ENCODE peak calls at places on chromosomes 5 and 9, in four cellular contexts. One of them, this sample, is unnamed.

GRCh38 chr5:111197523-111197922 is 26.7 kb upstream of the CAMK4 start:
- DNase-seq in fibroblast of mammary gland: peak; percentile 10
- DNase-seq in endothelial cell of umbilical vein: no peak
- DNase-seq in CD8-positive, alpha-beta T cell: no peak
- DNase-seq in this sample: peak; percentile 52

GRCh38 chr5:165457854-165458481 is 1952.5 kb downstream of the MAT2B start:
- DNase-seq in fibroblast of mammary gland: peak; percentile 66
- DNase-seq in endothelial cell of umbilical vein: peak; percentile 45
- DNase-seq in CD8-positive, alpha-beta T cell: no peak
- DNase-seq in this sample: peak; percentile 52

GRCh38 chr5:111755942-111756353 is 1.0 kb downstream of the NREP start:
- DNase-seq in fibroblast of mammary gland: peak; percentile 56
- DNase-seq in CD8-positive, alpha-beta T cell: no peak
- DNase-seq in endothelial cell of umbilical vein: peak; percentile 71
- DNase-seq in this sample: no peak

GRCh38 chr9:115220339-115221009 is 102.5 kb upstream of the TNC start:
- DNase-seq in CD8-positive, alpha-beta T cell: no peak
- DNase-seq in fibroblast of mammary gland: no peak
- DNase-seq in endothelial cell of umbilical vein: no peak
- DNase-seq in this sample: no peak

GRCh38 chr5:52770287-52770939 is 17.3 kb upstream of the ITGA1 start:
- DNase-seq in endothelial cell of umbilical vein: no peak
- DNase-seq in fibroblast of mammary gland: no peak
- DNase-seq in CD8-positive, alpha-beta T cell: no peak
- DNase-seq in this sample: no peak

GRCh38 chr9:78298046-78298511 is 1.2 kb downstream of the PSAT1 start:
- DNase-seq in endothelial cell of umbilical vein: peak; percentile 10
- DNase-seq in fibroblast of mammary gland: peak; percentile 10
- DNase-seq in CD8-positive, alpha-beta T cell: no peak
- DNase-seq in this sample: peak; percentile 73

GRCh38 chr5:55440188-55440646 is 94.5 kb downstream of the PLPP1 start:
- DNase-seq in fibroblast of mammary gland: peak; percentile 83
- DNase-seq in endothelial cell of umbilical vein: no peak
- DNase-seq in CD8-positive, alpha-beta T cell: no peak
- DNase-seq in this sample: no peak

GRCh38 chr9:129709471-129710460 is 43.1 kb downstream of the PTGES start:
- DNase-seq in fibroblast of mammary gland: no peak
- DNase-seq in endothelial cell of umbilical vein: no peak
- DNase-seq in CD8-positive, alpha-beta T cell: no peak
- DNase-seq in this sample: no peak

GRCh38 chr9:120435066-120435465 is 144.9 kb downstream of the CDK5RAP2 start:
- DNase-seq in CD8-positive, alpha-beta T cell: no peak
- DNase-seq in fibroblast of mammary gland: peak; percentile 64
- DNase-seq in endothelial cell of umbilical vein: no peak
- DNase-seq in this sample: no peak

GRCh38 chr9:36424289-36425055 is 24.4 kb upstream of the RNF38 start:
- DNase-seq in endothelial cell of umbilical vein: no peak
- DNase-seq in fibroblast of mammary gland: no peak
- DNase-seq in CD8-positive, alpha-beta T cell: no peak
- DNase-seq in this sample: no peak

GRCh38 chr9:113879906-113880305 is 3.8 kb downstream of the ZNF618 start:
- DNase-seq in fibroblast of mammary gland: peak; percentile 89
- DNase-seq in CD8-positive, alpha-beta T cell: no peak
- DNase-seq in endothelial cell of umbilical vein: peak; percentile 69
- DNase-seq in this sample: no peak

GRCh38 chr9:29830815-29831214 is 2257.5 kb upstream of the C9orf72 start:
- DNase-seq in CD8-positive, alpha-beta T cell: no peak
- DNase-seq in fibroblast of mammary gland: peak; percentile 9
- DNase-seq in endothelial cell of umbilical vein: no peak
- DNase-seq in this sample: peak; percentile 82

GRCh38 chr5:154287136-154287535 is 96.6 kb downstream of the GALNT10 start:
- DNase-seq in fibroblast of mammary gland: peak; percentile 63
- DNase-seq in CD8-positive, alpha-beta T cell: no peak
- DNase-seq in endothelial cell of umbilical vein: peak; percentile 95
- DNase-seq in this sample: peak; percentile 74

GRCh38 chr9:3008091-3008490 is 164.2 kb upstream of the PUM3 start:
- DNase-seq in fibroblast of mammary gland: no peak
- DNase-seq in CD8-positive, alpha-beta T cell: no peak
- DNase-seq in endothelial cell of umbilical vein: no peak
- DNase-seq in this sample: no peak

GRCh38 chr5:34538026-34538672 is 118.0 kb upstream of the RAI14 start:
- DNase-seq in endothelial cell of umbilical vein: no peak
- DNase-seq in fibroblast of mammary gland: peak; percentile 48
- DNase-seq in CD8-positive, alpha-beta T cell: no peak
- DNase-seq in this sample: peak; percentile 71

GRCh38 chr9:113349434-113350337 is at the start of gene BSPRY:
- DNase-seq in endothelial cell of umbilical vein: no peak
- DNase-seq in fibroblast of mammary gland: no peak
- DNase-seq in CD8-positive, alpha-beta T cell: no peak
- DNase-seq in this sample: peak; percentile 78

GRCh38 chr5:107199756-107200155 is 471.0 kb downstream of the EFNA5 start:
- DNase-seq in endothelial cell of umbilical vein: no peak
- DNase-seq in fibroblast of mammary gland: no peak
- DNase-seq in CD8-positive, alpha-beta T cell: no peak
- DNase-seq in this sample: no peak

GRCh38 chr5:34685485-34686197 is 29.5 kb downstream of the RAI14 start:
- DNase-seq in endothelial cell of umbilical vein: peak; percentile 55
- DNase-seq in fibroblast of mammary gland: peak; percentile 83
- DNase-seq in CD8-positive, alpha-beta T cell: no peak
- DNase-seq in this sample: peak; percentile 75

GRCh38 chr5:43041669-43042175 is 1.6 kb upstream of the ANXA2R start:
- DNase-seq in fibroblast of mammary gland: peak; percentile 89
- DNase-seq in endothelial cell of umbilical vein: peak; percentile 89
- DNase-seq in CD8-positive, alpha-beta T cell: no peak
- DNase-seq in this sample: no peak

GRCh38 chr9:79562749-79563386 is 8.9 kb upstream of the TLE4 start:
- DNase-seq in endothelial cell of umbilical vein: peak; percentile 59
- DNase-seq in fibroblast of mammary gland: no peak
- DNase-seq in CD8-positive, alpha-beta T cell: no peak
- DNase-seq in this sample: no peak

GRCh38 chr5:1663186-1663585 is 136.5 kb downstream of the MRPL36 start:
- DNase-seq in fibroblast of mammary gland: no peak
- DNase-seq in endothelial cell of umbilical vein: no peak
- DNase-seq in CD8-positive, alpha-beta T cell: no peak
- DNase-seq in this sample: no peak

GRCh38 chr9:20611751-20612287 is 10.5 kb downstream of the MLLT3 start:
- DNase-seq in endothelial cell of umbilical vein: peak; percentile 70
- DNase-seq in fibroblast of mammary gland: peak; percentile 77
- DNase-seq in CD8-positive, alpha-beta T cell: no peak
- DNase-seq in this sample: no peak

GRCh38 chr5:20469792-20470191 is 481.8 kb upstream of the CDH18 start:
- DNase-seq in endothelial cell of umbilical vein: no peak
- DNase-seq in fibroblast of mammary gland: no peak
- DNase-seq in CD8-positive, alpha-beta T cell: no peak
- DNase-seq in this sample: no peak

GRCh38 chr5:151448038-151448985 is 909 bp downstream of the SLC36A1 start:
- DNase-seq in CD8-positive, alpha-beta T cell: no peak
- DNase-seq in endothelial cell of umbilical vein: peak; percentile 44
- DNase-seq in fibroblast of mammary gland: peak; percentile 8
- DNase-seq in this sample: peak; percentile 84

GRCh38 chr9:21070171-21070571 is 7.6 kb downstream of the IFNB1 start:
- DNase-seq in fibroblast of mammary gland: peak; percentile 94
- DNase-seq in endothelial cell of umbilical vein: peak; percentile 97
- DNase-seq in CD8-positive, alpha-beta T cell: no peak
- DNase-seq in this sample: peak; percentile 67

GRCh38 chr9:87292449-87293191 is 205.0 kb upstream of the DAPK1 start:
- DNase-seq in fibroblast of mammary gland: peak; percentile 54
- DNase-seq in CD8-positive, alpha-beta T cell: no peak
- DNase-seq in endothelial cell of umbilical vein: no peak
- DNase-seq in this sample: no peak

GRCh38 chr9:136631038-136632000 is 31.4 kb upstream of the EGFL7 start:
- DNase-seq in CD8-positive, alpha-beta T cell: peak; percentile 68
- DNase-seq in endothelial cell of umbilical vein: peak; percentile 74
- DNase-seq in fibroblast of mammary gland: peak; percentile 78
- DNase-seq in this sample: peak; percentile 92
- TF ChIP-seq CTCF in CD8-positive, alpha-beta T cell: peak; percentile 81
- TF ChIP-seq CTCF in endothelial cell of umbilical vein: peak; percentile 86
- TF ChIP-seq CTCF in fibroblast of mammary gland: peak; percentile 76
- TF ChIP-seq CTCF in this sample: peak; percentile 87

GRCh38 chr9:117622347-117622746 is 81.9 kb upstream of the TLR4 start:
- DNase-seq in CD8-positive, alpha-beta T cell: no peak
- DNase-seq in fibroblast of mammary gland: no peak
- DNase-seq in endothelial cell of umbilical vein: peak; percentile 11
- DNase-seq in this sample: no peak
- TF ChIP-seq CTCF in CD8-positive, alpha-beta T cell: no peak
- TF ChIP-seq CTCF in fibroblast of mammary gland: no peak
- TF ChIP-seq CTCF in endothelial cell of umbilical vein: no peak
- TF ChIP-seq CTCF in this sample: peak; percentile 80

GRCh38 chr5:176740131-176740701 is 70.1 kb upstream of the UNC5A start:
- DNase-seq in endothelial cell of umbilical vein: no peak
- DNase-seq in fibroblast of mammary gland: no peak
- DNase-seq in CD8-positive, alpha-beta T cell: no peak
- DNase-seq in this sample: peak; percentile 47
- TF ChIP-seq CTCF in endothelial cell of umbilical vein: no peak
- TF ChIP-seq CTCF in fibroblast of mammary gland: no peak
- TF ChIP-seq CTCF in CD8-positive, alpha-beta T cell: no peak
- TF ChIP-seq CTCF in this sample: no peak

GRCh38 chr5:103256178-103256577 is 2.4 kb upstream of the MACIR start:
- DNase-seq in endothelial cell of umbilical vein: no peak
- DNase-seq in CD8-positive, alpha-beta T cell: no peak
- DNase-seq in fibroblast of mammary gland: no peak
- DNase-seq in this sample: no peak
- TF ChIP-seq CTCF in endothelial cell of umbilical vein: no peak
- TF ChIP-seq CTCF in CD8-positive, alpha-beta T cell: no peak
- TF ChIP-seq CTCF in fibroblast of mammary gland: no peak
- TF ChIP-seq CTCF in this sample: peak; percentile 52

GRCh38 chr5:71839049-71839834 is 120.2 kb downstream of the CARTPT start:
- DNase-seq in endothelial cell of umbilical vein: no peak
- DNase-seq in CD8-positive, alpha-beta T cell: no peak
- DNase-seq in fibroblast of mammary gland: no peak
- DNase-seq in this sample: no peak
- TF ChIP-seq CTCF in endothelial cell of umbilical vein: no peak
- TF ChIP-seq CTCF in CD8-positive, alpha-beta T cell: no peak
- TF ChIP-seq CTCF in fibroblast of mammary gland: no peak
- TF ChIP-seq CTCF in this sample: no peak

GRCh38 chr5:308672-309271 is 12.7 kb upstream of the AHRR start:
- DNase-seq in CD8-positive, alpha-beta T cell: no peak
- DNase-seq in fibroblast of mammary gland: peak; percentile 49
- DNase-seq in endothelial cell of umbilical vein: no peak
- DNase-seq in this sample: no peak
- TF ChIP-seq CTCF in CD8-positive, alpha-beta T cell: no peak
- TF ChIP-seq CTCF in fibroblast of mammary gland: peak; percentile 40
- TF ChIP-seq CTCF in endothelial cell of umbilical vein: peak; percentile 17
- TF ChIP-seq CTCF in this sample: peak; percentile 65

GRCh38 chr5:135204151-135204600 is 170.1 kb upstream of the PITX1 start:
- DNase-seq in endothelial cell of umbilical vein: peak; percentile 5
- DNase-seq in CD8-positive, alpha-beta T cell: no peak
- DNase-seq in fibroblast of mammary gland: no peak
- DNase-seq in this sample: no peak
- TF ChIP-seq CTCF in endothelial cell of umbilical vein: peak; percentile 27
- TF ChIP-seq CTCF in CD8-positive, alpha-beta T cell: no peak
- TF ChIP-seq CTCF in fibroblast of mammary gland: peak; percentile 46
- TF ChIP-seq CTCF in this sample: peak; percentile 78

GRCh38 chr5:64971538-64971937 is 202.8 kb downstream of the CWC27 start:
- DNase-seq in CD8-positive, alpha-beta T cell: no peak
- DNase-seq in endothelial cell of umbilical vein: peak; percentile 3
- DNase-seq in fibroblast of mammary gland: peak; percentile 42
- DNase-seq in this sample: no peak

GRCh38 chr5:64977779-64978178 is 209.0 kb downstream of the CWC27 start:
- DNase-seq in CD8-positive, alpha-beta T cell: no peak
- DNase-seq in fibroblast of mammary gland: peak; percentile 86
- DNase-seq in endothelial cell of umbilical vein: no peak
- DNase-seq in this sample: no peak

GRCh38 chr5:64972591-64972990 is 203.9 kb downstream of the CWC27 start:
- DNase-seq in endothelial cell of umbilical vein: peak; percentile 3
- DNase-seq in fibroblast of mammary gland: peak; percentile 39
- DNase-seq in CD8-positive, alpha-beta T cell: no peak
- DNase-seq in this sample: no peak

GRCh38 chr5:64971990-64972389 is 203.3 kb downstream of the CWC27 start:
- DNase-seq in fibroblast of mammary gland: no peak
- DNase-seq in CD8-positive, alpha-beta T cell: no peak
- DNase-seq in endothelial cell of umbilical vein: no peak
- DNase-seq in this sample: no peak

GRCh38 chr5:64973226-64973625 is 204.5 kb downstream of the CWC27 start:
- DNase-seq in CD8-positive, alpha-beta T cell: no peak
- DNase-seq in fibroblast of mammary gland: no peak
- DNase-seq in endothelial cell of umbilical vein: no peak
- DNase-seq in this sample: no peak
- TF ChIP-seq CTCF in CD8-positive, alpha-beta T cell: no peak
- TF ChIP-seq CTCF in fibroblast of mammary gland: no peak
- TF ChIP-seq CTCF in endothelial cell of umbilical vein: no peak
- TF ChIP-seq CTCF in this sample: no peak

DNA sequence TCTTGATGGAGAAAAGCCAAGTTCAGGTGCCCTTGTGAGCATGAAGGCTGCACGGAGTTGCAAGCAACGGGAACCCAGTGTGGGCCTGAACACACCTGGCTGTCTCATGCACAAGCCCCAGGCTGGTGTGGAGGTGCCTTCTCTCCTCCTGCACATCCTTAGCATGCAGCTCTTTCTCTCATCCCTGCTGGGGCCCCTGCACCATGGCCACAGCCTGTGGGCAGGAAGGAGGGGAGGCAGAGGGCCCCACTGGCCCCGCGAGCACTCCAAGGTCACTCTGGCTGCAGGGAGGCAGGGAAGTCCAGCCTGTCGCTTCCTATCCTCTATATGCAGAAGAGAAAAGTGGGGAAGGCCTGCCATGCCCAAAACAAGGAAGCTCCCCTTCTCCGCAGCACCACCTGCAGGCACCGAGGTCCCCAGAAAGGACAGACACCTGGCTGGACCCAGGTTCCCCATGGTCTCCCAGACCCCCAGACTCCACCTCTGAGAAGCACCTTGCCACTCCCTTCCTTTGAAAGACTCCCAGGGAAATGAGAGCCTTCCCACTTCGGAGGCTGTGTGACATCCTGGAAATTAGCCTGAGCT is 18.6 kb downstream of the STKLD1 start:
- DNase-seq in endothelial cell of umbilical vein: no peak
- DNase-seq in fibroblast of mammary gland: no peak
- DNase-seq in CD8-positive, alpha-beta T cell: no peak
- DNase-seq in this sample: no peak
- TF ChIP-seq CTCF in endothelial cell of umbilical vein: no peak
- TF ChIP-seq CTCF in fibroblast of mammary gland: no peak
- TF ChIP-seq CTCF in CD8-positive, alpha-beta T cell: no peak
- TF ChIP-seq CTCF in this sample: no peak

This sample was measured in endodermal cell.